ENCODE peak calls at places on chromosomes 16 and 17, in ten cellular contexts. F is PC-9; H is CD8-positive, alpha-beta T cell; C is kidney epithelial cell; I is gastrocnemius medialis; N is foreskin fibroblast; P is aorta; L is skeletal muscle cell; G is naive thymus-derived CD4-positive, alpha-beta T cell; U is heart right ventricle. S is an unnamed sample.

GRCh38 chr17:81461607-81462500 is 50.7 kb downstream of the ACTG1 start:
- DNase-seq in C (no peak), P (no peak), N (no peak), H (no peak), U (no peak), L (no peak), G (no peak), I (no peak), F (no peak), S (no peak)

GRCh38 chr16:86384263-86384649 is 126.1 kb upstream of the FOXF1 start:
- DNase-seq in P (no peak), H (no peak), L (no peak), F (no peak), I (no peak), N (no peak), U (peak), G (no peak), C (no peak), S (no peak)

GRCh38 chr17:76581515-76581914 is 4.1 kb downstream of the ST6GALNAC2 start:
- DNase-seq in P (peak), H (no peak), N (no peak), C (no peak), G (no peak), F (no peak), L (no peak), I (no peak), U (no peak), S (no peak)

GRCh38 chr17:6070895-6071511 is 824 bp downstream of the WSCD1 start:
- DNase-seq in I (no peak), F (no peak), P (peak), C (no peak), G (no peak), H (no peak), N (peak), L (no peak), U (no peak), S (peak)

GRCh38 chr16:31331141-31331764 is 23.7 kb upstream of the ITGAX start:
- DNase-seq in F (no peak), I (no peak), C (no peak), L (no peak), U (no peak), N (no peak), G (peak), H (peak), P (no peak), S (no peak)

GRCh38 chr17:7083592-7083991 is 3.5 kb upstream of the CLEC10A start:
- DNase-seq in C (no peak), G (no peak), U (no peak), F (no peak), I (no peak), P (peak), N (peak), H (no peak), L (no peak), S (peak)

GRCh38 chr16:89170346-89171215 is 967 bp upstream of the CDH15 start:
- DNase-seq in L (no peak), C (no peak), P (no peak), F (peak), N (no peak), I (no peak), H (no peak), G (no peak), U (no peak), S (no peak)

GRCh38 chr17:30113213-30113612 is 3.4 kb upstream of the NSRP1 start:
- DNase-seq in H (no peak), C (no peak), F (peak), N (no peak), I (no peak), G (no peak), L (no peak), P (no peak), U (no peak), S (peak)

GRCh38 chr17:49434821-49435581 is 20.3 kb upstream of the PHB1 start:
- DNase-seq in P (peak), C (no peak), N (no peak), F (peak), H (peak), I (peak), G (peak), U (no peak), L (no peak), S (peak)

GRCh38 chr17:67125924-67126323 is 81.6 kb downstream of the CACNG1 start:
- DNase-seq in I (no peak), U (no peak), G (no peak), F (no peak), H (no peak), C (no peak), L (no peak), P (no peak), N (no peak), S (no peak)

DNA sequence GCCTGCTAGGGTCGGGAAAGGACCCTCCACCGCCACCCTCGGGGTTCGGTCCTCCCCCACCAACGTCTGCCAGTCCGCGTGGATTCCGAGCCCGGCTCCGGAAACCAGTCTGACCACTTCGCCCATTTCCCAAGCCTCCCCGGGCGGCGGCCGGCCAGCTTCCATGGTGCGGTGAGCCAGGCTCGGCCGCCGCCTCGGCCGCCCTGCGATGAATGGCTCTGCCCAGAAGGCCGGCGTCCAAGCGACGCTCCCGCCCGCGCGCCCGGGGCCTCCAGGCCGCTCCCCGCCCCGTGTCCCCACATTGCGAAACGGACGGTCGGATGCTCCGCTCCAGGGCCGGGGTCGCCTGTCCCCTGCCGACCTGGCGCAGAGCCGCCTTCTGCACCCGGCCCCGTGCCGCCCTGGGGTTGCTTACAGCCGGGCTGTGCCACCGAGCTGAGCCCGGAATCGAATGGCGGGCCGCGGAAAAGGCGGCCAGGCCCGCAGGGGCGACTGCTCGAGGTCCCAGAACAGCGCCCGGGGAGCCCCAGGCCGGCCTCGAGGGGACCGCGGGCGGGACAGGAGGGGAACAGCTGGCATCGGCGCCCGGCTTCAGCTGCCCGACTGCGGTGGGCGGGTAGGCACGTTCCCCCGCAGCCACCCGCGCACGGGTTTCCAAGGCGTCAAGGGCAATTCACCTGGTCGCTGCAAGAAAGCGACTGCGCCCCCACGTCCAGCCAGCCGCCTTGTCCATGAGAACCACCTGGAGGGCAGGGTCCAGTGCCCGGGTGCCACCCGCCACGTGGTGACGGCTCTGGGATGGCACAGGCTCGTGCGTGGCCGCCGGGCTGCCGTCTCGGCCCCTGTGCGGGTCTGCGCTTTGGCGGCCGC is 18.3 kb upstream of the CBX8 start:
- DNase-seq in U (peak), G (no peak), C (no peak), F (no peak), N (no peak), I (no peak), H (no peak), P (no peak), L (no peak), S (no peak)
- H3K4me3 ChIP-seq in U (peak), G (no peak), C (no peak), F (peak), N (no peak), I (no peak), H (no peak), P (no peak), L (peak), S (no peak)

DNA sequence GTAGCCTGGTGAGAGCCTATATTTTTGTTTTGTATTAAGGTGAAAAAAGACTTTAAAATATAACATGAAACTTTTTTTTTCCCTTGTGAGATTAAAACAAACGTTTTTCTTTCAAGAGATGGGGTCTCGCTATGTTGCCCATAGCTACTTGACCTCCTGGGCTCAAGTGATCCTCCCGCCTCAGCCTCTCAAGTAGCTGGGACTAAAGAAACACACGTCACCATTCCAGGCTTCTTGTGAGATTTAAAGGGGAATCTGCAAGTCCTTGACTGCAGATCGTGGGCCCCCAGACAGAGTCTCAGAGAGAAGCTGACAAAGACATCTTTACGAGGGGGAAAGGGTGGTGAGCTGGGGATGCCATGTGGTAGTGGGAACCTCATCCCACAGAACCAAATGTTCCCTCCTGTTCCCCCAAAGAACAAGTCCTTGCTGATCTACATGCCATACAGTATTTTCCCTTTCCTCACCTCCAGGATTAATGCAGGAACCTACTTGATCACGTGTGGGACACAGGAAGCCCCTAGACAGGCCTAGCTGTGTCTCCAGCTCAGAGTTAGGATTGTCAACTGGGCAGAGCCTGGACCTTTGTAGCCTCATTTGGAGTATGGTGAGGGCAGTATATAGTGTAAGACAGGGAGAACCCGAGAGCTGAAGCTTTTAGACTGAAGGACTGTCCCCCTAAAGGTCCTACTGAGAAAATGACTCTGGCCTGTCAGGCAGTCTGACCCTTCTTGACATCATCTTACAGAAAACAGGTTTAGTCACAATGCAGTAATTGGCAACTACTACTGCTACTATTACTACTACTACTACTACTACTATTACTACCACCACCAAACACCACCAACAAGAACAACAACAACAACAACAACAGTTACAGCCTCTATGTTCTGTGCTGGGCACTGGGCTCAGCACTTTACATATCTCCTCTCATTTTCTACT is 4.1 kb downstream of the MAP3K14 start:
- DNase-seq in H (no peak), F (peak), L (no peak), N (no peak), P (no peak), U (no peak), G (peak), I (peak), C (no peak), S (no peak)
- H3K4me3 ChIP-seq in H (peak), F (peak), L (no peak), N (peak), P (no peak), U (peak), G (peak), I (peak), C (no peak), S (peak)

GRCh38 chr17:57905875-57906455 is 49.2 kb downstream of the CUEDC1 start:
- DNase-seq in G (no peak), I (no peak), C (no peak), F (no peak), U (no peak), L (no peak), H (no peak), N (no peak), P (no peak), S (no peak)

GRCh38 chr17:57903961-57904360 is 51.3 kb downstream of the CUEDC1 start:
- DNase-seq in H (no peak), L (no peak), U (no peak), G (no peak), I (no peak), F (no peak), P (no peak), C (no peak), N (no peak), S (no peak)

GRCh38 chr17:57900991-57901743 is 51.3 kb upstream of the MRPS23 start:
- DNase-seq in I (no peak), L (no peak), U (no peak), N (no peak), C (no peak), P (no peak), F (peak), H (no peak), G (no peak), S (no peak)

GRCh38 chr17:57902117-57902799 is 52.4 kb upstream of the MRPS23 start:
- DNase-seq in H (no peak), I (no peak), U (no peak), L (no peak), C (no peak), G (no peak), F (no peak), P (no peak), N (no peak), S (no peak)

GRCh38 chr17:57902800-57903759 is 52.1 kb downstream of the CUEDC1 start:
- DNase-seq in H (no peak), F (peak), L (no peak), G (no peak), I (peak), N (peak), P (peak), U (peak), C (peak), S (peak)
- H3K4me3 ChIP-seq in H (no peak), F (no peak), L (no peak), G (no peak), I (no peak), N (no peak), P (no peak), U (no peak), C (no peak), S (no peak)

DNA sequence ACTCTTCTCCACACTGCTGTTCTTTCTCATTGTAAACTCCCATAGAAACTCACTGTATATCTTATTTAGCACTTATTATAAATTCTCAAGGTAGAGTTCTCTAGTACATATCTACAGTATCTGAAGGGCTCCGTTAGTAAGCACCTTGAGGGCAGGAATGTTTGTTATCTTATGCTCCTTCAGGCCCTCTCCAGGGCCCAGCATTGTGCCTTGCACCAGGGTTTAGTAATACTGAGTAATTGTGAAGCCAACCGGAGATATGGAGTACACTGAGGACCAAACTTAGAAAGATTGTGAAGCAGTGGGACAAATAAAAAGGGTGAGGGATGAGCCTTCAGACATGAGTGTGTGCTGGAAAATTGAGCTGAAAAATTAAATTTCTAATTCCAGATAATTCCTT is 26.4 kb downstream of the RNF43 start:
- DNase-seq in L (no peak), I (no peak), G (no peak), P (no peak), C (no peak), U (no peak), N (no peak), F (no peak), H (no peak), S (no peak)
- H3K4me3 ChIP-seq in L (no peak), I (no peak), G (no peak), P (no peak), C (no peak), U (no peak), N (no peak), F (no peak), H (no peak), S (no peak)

DNA sequence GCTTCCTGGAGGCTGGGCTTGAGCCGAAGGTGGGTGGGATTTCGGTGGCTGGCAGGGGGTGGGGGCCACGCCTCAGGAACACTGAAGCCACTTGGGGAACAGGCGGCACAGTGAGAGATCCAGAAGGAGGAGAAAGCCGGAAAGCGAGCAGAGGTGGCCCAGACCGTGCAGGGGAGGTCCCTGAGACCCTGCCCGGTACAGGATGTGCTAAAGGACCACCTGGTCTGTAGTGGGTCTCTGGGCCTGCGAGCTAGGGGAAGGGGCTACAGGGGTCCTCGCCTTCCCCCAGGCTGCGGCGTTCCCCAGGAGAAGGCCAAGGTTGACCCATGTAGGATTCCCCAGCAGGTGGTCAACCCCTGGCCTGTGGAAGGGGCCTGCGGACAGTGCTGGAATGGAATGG is at the start of gene TLE7:
- DNase-seq in F (no peak), I (no peak), G (no peak), C (no peak), P (no peak), L (no peak), N (no peak), U (no peak), H (no peak), S (no peak)
- H3K4me3 ChIP-seq in F (no peak), I (no peak), G (no peak), C (no peak), P (no peak), L (no peak), N (no peak), U (no peak), H (no peak), S (no peak)

GRCh38 chr17:40556884-40557414 is 8.3 kb downstream of the CCR7 start:
- DNase-seq in G (peak), I (no peak), N (no peak), U (no peak), L (no peak), P (peak), C (no peak), H (no peak), F (no peak), S (no peak)
- H3K4me3 ChIP-seq in G (no peak), I (peak), N (no peak), U (peak), L (no peak), P (no peak), C (no peak), H (no peak), F (no peak), S (no peak)

GRCh38 chr16:71626858-71627213 is 852 bp downstream of the MARVELD3 start:
- DNase-seq in L (no peak), C (no peak), H (no peak), U (no peak), G (no peak), F (peak), N (no peak), I (no peak), P (no peak), S (no peak)

GRCh38 chr16:71627631-71628236 is 1.8 kb downstream of the MARVELD3 start:
- DNase-seq in C (no peak), F (no peak), I (no peak), P (no peak), N (no peak), G (no peak), H (no peak), U (no peak), L (no peak), S (no peak)

GRCh38 chr16:71626018-71626857 is at the start of gene MARVELD3:
- DNase-seq in H (no peak), P (no peak), F (peak), C (no peak), G (peak), I (no peak), L (no peak), N (no peak), U (peak), S (no peak)

GRCh38 chr16:71623597-71623996 is 2.4 kb upstream of the MARVELD3 start:
- DNase-seq in P (no peak), L (no peak), G (no peak), N (no peak), H (no peak), F (no peak), U (no peak), C (no peak), I (no peak), S (no peak)

DNA sequence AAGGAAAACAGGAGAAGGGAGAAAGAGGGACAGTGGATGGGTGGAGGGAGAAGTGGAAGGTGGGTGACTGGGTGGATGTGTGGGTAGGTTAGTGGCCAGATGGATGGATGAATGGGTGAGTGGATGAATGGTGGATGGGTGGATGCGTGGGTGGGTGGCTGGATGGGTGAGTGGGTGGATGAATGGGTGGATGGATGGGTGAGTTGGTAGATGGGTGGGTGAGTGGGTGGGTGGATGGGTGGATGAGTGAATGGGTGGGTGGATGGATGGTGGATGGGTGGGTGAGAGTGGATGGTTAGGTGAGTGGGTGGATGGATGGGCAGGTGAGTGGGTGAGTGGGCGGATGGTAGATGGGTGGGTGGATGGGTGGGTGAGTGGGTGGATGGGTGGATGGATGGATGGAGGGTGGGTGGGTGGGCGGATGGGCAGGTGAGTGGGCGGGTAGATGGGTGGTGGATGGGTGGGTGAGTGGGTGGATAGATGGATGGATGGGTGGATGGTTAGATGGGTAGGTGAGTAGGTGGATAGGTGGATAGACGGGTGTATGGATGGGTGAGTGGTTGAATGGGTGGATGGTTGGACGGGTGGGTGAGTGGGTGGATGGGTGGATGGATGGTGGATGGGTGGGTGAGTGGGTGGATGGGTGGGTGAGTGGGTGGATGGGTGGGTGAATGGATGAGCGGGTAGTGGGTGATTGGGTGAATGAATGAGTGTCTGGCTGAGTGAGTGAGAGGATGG is 702 bp upstream of the MARVELD3 start:
- DNase-seq in G (no peak), H (no peak), N (no peak), F (no peak), I (no peak), P (no peak), C (no peak), L (no peak), U (no peak), S (no peak)
- H3K4me3 ChIP-seq in G (no peak), H (no peak), N (no peak), F (peak), I (no peak), P (no peak), C (no peak), L (no peak), U (no peak), S (no peak)

DNA sequence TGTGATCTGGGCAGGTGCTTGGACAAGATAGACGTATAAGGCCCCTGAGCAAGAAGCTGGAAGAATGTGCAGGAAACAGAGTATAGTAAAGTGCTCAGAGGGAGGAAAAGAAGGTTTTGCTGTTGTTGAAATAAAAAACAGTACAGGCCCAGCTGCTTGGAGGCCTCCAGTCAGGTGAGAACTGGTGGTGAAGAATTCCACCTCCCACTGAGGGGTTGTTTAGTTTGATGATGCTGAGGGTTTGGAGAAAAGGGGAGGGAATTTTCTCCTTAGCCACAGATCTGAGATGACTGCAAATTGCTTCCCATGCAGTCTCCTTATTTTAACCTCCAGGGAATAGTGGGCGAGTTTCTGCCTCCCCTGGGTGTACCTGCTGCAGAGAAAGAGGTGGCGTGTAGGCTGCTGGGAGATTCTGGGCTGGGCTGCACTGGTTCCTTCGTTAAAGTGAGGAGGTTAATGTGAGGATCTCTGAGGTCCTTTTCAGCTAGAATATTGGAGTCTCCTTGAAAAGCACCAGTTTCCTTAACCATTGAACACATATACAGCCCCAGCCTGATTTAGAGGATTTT is 25.8 kb downstream of the SMPD3 start:
- DNase-seq in P (no peak), G (no peak), H (no peak), I (no peak), F (no peak), U (no peak), L (no peak), N (no peak), C (no peak), S (no peak)
- H3K4me3 ChIP-seq in P (no peak), G (no peak), H (no peak), I (no peak), F (no peak), U (no peak), L (no peak), N (no peak), C (no peak), S (no peak)

GRCh38 chr16:23642246-23642774 is 1.0 kb downstream of the DCTN5 start:
- DNase-seq in C (no peak), L (no peak), N (no peak), U (no peak), F (no peak), P (no peak), H (no peak), G (no peak), I (no peak), S (no peak)
- H3K4me3 ChIP-seq in C (peak), L (peak), N (peak), U (peak), F (peak), P (peak), H (peak), G (peak), I (peak), S (peak)

S was measured in astrocyte of the spinal cord.